ENCODE peak calls at places on chromosomes 11 and 22, in nine cellular contexts. S is body of pancreas, A is esophagus squamous epithelium, M is uterus, Y is tibial nerve, H is HCT116, K is heart left ventricle, J is NB4, W is GM12892. R is an unnamed sample.

GRCh38 chr11:88480217-88480616 is 142.7 kb upstream of the CTSC start:
- DNase-seq in S (no peak), A (no peak), M (peak), Y (no peak), H (no peak), K (peak), J (no peak), W (no peak), R (no peak)

GRCh38 chr22:39663751-39664150 is 93.2 kb downstream of the CACNA1I start:
- DNase-seq in S (no peak), A (no peak), M (no peak), Y (no peak), H (no peak), K (no peak), J (no peak), W (no peak), R (no peak)

GRCh38 chr22:47605441-47605840 is 843.0 kb downstream of the TBC1D22A start:
- DNase-seq in S (no peak), A (no peak), M (no peak), Y (no peak), H (no peak), K (no peak), J (no peak), W (no peak), R (no peak)

GRCh38 chr11:16607675-16608644 is 130.5 kb upstream of the C11orf58 start:
- DNase-seq in S (peak), A (no peak), M (peak), Y (peak), H (no peak), K (peak), J (no peak), W (no peak), R (peak)

GRCh38 chr11:11534981-11535380 is 86.8 kb downstream of the GALNT18 start:
- DNase-seq in S (no peak), A (no peak), M (no peak), Y (no peak), H (no peak), K (no peak), J (no peak), W (no peak), R (no peak)

GRCh38 chr11:44621140-44621681 is 55.7 kb downstream of the CD82 start:
- DNase-seq in S (peak), A (no peak), M (peak), Y (peak), H (peak), K (peak), J (peak), W (peak), R (peak)

GRCh38 chr11:118997627-118998387 is at the start of gene CENATAC:
- DNase-seq in S (peak), A (peak), M (peak), Y (peak), H (peak), K (peak), J (peak), W (peak), R (peak)

GRCh38 chr11:16773981-16774710 is 35.7 kb downstream of the C11orf58 start:
- DNase-seq in S (no peak), A (no peak), M (no peak), Y (no peak), H (no peak), K (no peak), J (no peak), W (no peak), R (no peak)

GRCh38 chr22:41446639-41447434 is at the start of gene TOB2:
- DNase-seq in S (peak), A (peak), M (peak), Y (peak), H (peak), K (peak), J (peak), W (peak), R (peak)

GRCh38 chr11:76524919-76525318 is 80.1 kb downstream of the EMSY start:
- DNase-seq in S (peak), A (no peak), M (no peak), Y (no peak), H (peak), K (peak), J (no peak), W (no peak), R (peak)

GRCh38 chr11:119361056-119361787 is 14.7 kb upstream of the MFRP start:
- DNase-seq in S (peak), A (no peak), M (peak), Y (no peak), H (peak), K (peak), J (peak), W (no peak), R (no peak)

GRCh38 chr11:44687310-44687842 is 39.4 kb upstream of the TSPAN18 start:
- DNase-seq in S (no peak), A (no peak), M (no peak), Y (no peak), H (no peak), K (no peak), J (no peak), W (no peak), R (no peak)

GRCh38 chr11:65575568-65576231 is at the start of gene EHBP1L1:
- DNase-seq in S (peak), A (no peak), M (peak), Y (peak), H (no peak), K (peak), J (peak), W (peak), R (peak)

GRCh38 chr11:67303989-67304411 is 670 bp downstream of the SSH3 start:
- DNase-seq in S (peak), A (no peak), M (peak), Y (no peak), H (no peak), K (peak), J (peak), W (no peak), R (no peak)

GRCh38 chr22:27669798-27670599 is 131.6 kb downstream of the MN1 start:
- DNase-seq in S (no peak), A (no peak), M (no peak), Y (no peak), H (no peak), K (no peak), J (peak), W (no peak), R (peak)

GRCh38 chr11:110298298-110298765 is 1.9 kb upstream of the RDX start:
- DNase-seq in S (peak), A (no peak), M (no peak), Y (no peak), H (no peak), K (no peak), J (no peak), W (no peak), R (peak)

GRCh38 chr22:24040946-24041345 is 29.8 kb downstream of the CABIN1 start:
- DNase-seq in S (no peak), A (no peak), M (no peak), Y (no peak), H (no peak), K (no peak), J (no peak), W (no peak), R (no peak)

GRCh38 chr22:23256986-23257888 is 76.9 kb downstream of the BCR start:
- DNase-seq in S (peak), A (no peak), M (peak), Y (peak), H (no peak), K (peak), J (no peak), W (no peak), R (no peak)

GRCh38 chr11:83583953-83584352 is 297.8 kb upstream of the CCDC90B start:
- DNase-seq in S (no peak), A (no peak), M (no peak), Y (no peak), H (no peak), K (no peak), J (no peak), W (peak), R (no peak)

GRCh38 chr22:24424001-24424900 is 3.1 kb upstream of the ADORA2A start:
- DNase-seq in S (no peak), A (no peak), M (no peak), Y (no peak), H (no peak), K (no peak), J (peak), W (peak), R (peak)

GRCh38 chr11:101686514-101686913 is 102.7 kb upstream of the TRPC6 start:
- DNase-seq in S (no peak), A (no peak), M (no peak), Y (no peak), H (peak), K (no peak), J (no peak), W (no peak), R (no peak)

GRCh38 chr11:119148855-119149370 is at the start of gene ABCG4:
- DNase-seq in S (peak), A (no peak), M (no peak), Y (no peak), H (no peak), K (no peak), J (peak), W (no peak), R (no peak)

GRCh38 chr11:84800755-84801346 is 826.3 kb downstream of the DLG2 start:
- DNase-seq in S (no peak), A (no peak), M (no peak), Y (no peak), H (peak), K (no peak), J (no peak), W (no peak), R (no peak)

GRCh38 chr22:39662677-39663034 is 92.1 kb downstream of the CACNA1I start:
- DNase-seq in S (no peak), A (no peak), M (no peak), Y (no peak), H (no peak), K (no peak), J (no peak), W (no peak), R (no peak)

GRCh38 chr22:23264610-23265388 is 84.5 kb downstream of the BCR start:
- DNase-seq in S (no peak), A (no peak), M (no peak), Y (no peak), H (no peak), K (no peak), J (no peak), W (no peak), R (no peak)

GRCh38 chr11:45811571-45812290 is 6.8 kb downstream of the SLC35C1 start:
- DNase-seq in S (no peak), A (no peak), M (no peak), Y (no peak), H (no peak), K (no peak), J (no peak), W (no peak), R (no peak)

GRCh38 chr22:25409240-25409639 is 155.2 kb upstream of the GRK3 start:
- DNase-seq in S (no peak), A (no peak), M (no peak), Y (no peak), H (no peak), K (peak), J (no peak), W (no peak), R (no peak)

GRCh38 chr11:101127699-101128570 is 1.7 kb downstream of the PGR start:
- DNase-seq in S (peak), A (no peak), M (peak), Y (no peak), H (no peak), K (peak), J (no peak), W (no peak), R (no peak)

GRCh38 chr11:48019230-48019584 is 38.8 kb downstream of the PTPRJ start:
- DNase-seq in S (no peak), A (no peak), M (no peak), Y (no peak), H (no peak), K (no peak), J (peak), W (no peak), R (no peak)
- TF ChIP-seq POLR2A in S (no peak), A (no peak), M (no peak), Y (no peak), H (no peak), K (no peak), J (no peak), W (no peak), R (no peak)

DNA sequence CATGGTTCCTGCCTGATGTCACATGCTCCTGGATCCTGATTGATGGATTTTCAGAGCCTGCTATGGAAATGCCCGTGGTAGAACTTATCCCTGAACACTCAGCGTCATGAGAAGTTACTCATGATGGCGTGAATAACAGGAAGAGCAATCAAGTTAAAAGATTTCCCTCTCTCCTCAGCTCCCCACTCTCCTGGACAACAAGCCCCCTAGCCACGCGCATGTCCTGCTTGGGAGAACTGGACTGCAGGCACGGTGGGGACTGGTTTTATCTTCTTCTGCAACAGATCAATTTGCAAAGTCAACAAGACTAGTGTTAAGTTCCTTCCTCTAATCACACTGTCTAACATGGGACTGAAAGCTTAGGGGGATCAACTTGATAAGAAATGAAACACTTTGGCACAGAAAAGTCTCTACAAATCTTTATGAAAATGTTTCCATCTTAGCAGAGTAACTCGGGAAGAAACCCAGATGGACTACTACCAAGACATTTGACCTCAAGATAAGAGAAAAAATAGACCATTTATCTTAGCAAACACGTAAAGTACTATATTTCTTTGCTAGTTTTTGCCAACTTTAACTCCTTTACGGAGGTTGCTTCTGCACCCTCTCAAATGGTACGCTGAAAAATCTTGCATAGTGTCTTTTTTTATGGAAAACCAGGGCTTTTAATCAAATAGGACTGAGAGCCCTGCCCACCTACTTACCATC is 27.5 kb downstream of the POU2AF1 start:
- DNase-seq in S (no peak), A (no peak), M (no peak), Y (no peak), H (no peak), K (no peak), J (no peak), W (no peak), R (no peak)
- TF ChIP-seq POLR2A in S (no peak), A (no peak), M (no peak), Y (no peak), H (no peak), K (no peak), J (no peak), W (no peak), R (no peak)

GRCh38 chr11:99865951-99866350 is 821.1 kb upstream of the ARHGAP42 start:
- DNase-seq in S (no peak), A (no peak), M (no peak), Y (no peak), H (no peak), K (no peak), J (no peak), W (no peak), R (no peak)
- TF ChIP-seq POLR2A in S (no peak), A (no peak), M (no peak), Y (no peak), H (no peak), K (no peak), J (no peak), W (no peak), R (no peak)

GRCh38 chr11:126345759-126346585 is 9.5 kb upstream of the ST3GAL4 start:
- DNase-seq in S (peak), A (no peak), M (peak), Y (no peak), H (no peak), K (no peak), J (peak), W (no peak), R (peak)
- TF ChIP-seq POLR2A in S (no peak), A (no peak), M (no peak), Y (no peak), H (no peak), K (no peak), J (no peak), W (no peak), R (peak)

GRCh38 chr11:111977141-111978027 is 40.2 kb downstream of the DIXDC1 start:
- DNase-seq in S (peak), A (no peak), M (peak), Y (peak), H (no peak), K (peak), J (no peak), W (peak), R (peak)
- TF ChIP-seq POLR2A in S (peak), A (peak), M (no peak), Y (peak), H (no peak), K (no peak), J (no peak), W (no peak), R (no peak)

DNA sequence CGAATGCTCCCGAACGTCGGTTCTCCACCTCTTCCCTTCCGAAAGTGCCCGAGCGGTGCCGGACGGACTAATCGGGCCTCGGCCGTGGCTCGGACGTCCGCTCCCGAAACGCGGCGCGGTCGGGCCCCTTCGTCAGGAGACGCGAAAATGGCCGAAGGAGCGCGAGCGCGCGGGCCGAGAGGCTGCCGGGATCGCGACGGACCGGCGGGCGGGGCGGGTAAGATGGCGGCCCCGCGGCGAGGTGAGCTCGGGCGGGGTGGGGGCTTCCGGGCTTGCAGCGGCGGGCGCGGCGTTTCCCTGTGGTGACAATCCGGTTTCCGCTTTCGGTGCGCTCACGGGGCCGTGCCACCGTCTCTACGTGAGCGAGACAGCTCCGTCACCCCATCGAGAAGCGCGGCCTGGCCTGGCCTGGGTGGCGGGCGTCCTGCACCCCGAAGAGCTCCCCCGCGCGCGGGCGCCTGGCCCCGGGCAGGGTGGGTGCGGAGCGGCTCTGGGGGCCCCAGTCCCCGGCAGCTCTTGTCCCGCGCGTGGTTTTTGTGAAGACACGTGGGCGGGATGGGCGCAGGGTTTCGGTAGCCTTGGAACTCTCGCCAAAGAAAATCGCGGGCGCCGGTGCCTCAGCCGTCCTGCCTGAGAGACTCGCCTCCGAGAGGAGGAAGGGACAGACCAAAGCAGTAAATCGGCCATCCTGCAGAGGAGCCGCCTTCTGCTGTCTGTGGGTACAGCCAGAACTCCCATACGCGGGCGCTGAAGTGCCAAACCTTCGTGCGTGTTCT is at the start of gene TMEM80:
- DNase-seq in S (peak), A (peak), M (peak), Y (peak), H (peak), K (peak), J (peak), W (no peak), R (peak)
- TF ChIP-seq POLR2A in S (peak), A (peak), M (peak), Y (peak), H (peak), K (no peak), J (peak), W (peak), R (peak)

GRCh38 chr11:36375348-36376314 is 79.5 kb downstream of the PRR5L start:
- DNase-seq in S (no peak), A (no peak), M (no peak), Y (no peak), H (no peak), K (no peak), J (no peak), W (no peak), R (no peak)

GRCh38 chr11:36374726-36375125 is 78.6 kb downstream of the PRR5L start:
- DNase-seq in S (no peak), A (no peak), M (no peak), Y (no peak), H (no peak), K (no peak), J (no peak), W (no peak), R (no peak)

GRCh38 chr11:36376315-36376887 is 80.3 kb downstream of the PRR5L start:
- DNase-seq in S (no peak), A (no peak), M (peak), Y (no peak), H (no peak), K (peak), J (no peak), W (no peak), R (no peak)

GRCh38 chr11:36377759-36378553 is 81.9 kb downstream of the PRR5L start:
- DNase-seq in S (no peak), A (no peak), M (no peak), Y (no peak), H (no peak), K (no peak), J (no peak), W (no peak), R (no peak)

DNA sequence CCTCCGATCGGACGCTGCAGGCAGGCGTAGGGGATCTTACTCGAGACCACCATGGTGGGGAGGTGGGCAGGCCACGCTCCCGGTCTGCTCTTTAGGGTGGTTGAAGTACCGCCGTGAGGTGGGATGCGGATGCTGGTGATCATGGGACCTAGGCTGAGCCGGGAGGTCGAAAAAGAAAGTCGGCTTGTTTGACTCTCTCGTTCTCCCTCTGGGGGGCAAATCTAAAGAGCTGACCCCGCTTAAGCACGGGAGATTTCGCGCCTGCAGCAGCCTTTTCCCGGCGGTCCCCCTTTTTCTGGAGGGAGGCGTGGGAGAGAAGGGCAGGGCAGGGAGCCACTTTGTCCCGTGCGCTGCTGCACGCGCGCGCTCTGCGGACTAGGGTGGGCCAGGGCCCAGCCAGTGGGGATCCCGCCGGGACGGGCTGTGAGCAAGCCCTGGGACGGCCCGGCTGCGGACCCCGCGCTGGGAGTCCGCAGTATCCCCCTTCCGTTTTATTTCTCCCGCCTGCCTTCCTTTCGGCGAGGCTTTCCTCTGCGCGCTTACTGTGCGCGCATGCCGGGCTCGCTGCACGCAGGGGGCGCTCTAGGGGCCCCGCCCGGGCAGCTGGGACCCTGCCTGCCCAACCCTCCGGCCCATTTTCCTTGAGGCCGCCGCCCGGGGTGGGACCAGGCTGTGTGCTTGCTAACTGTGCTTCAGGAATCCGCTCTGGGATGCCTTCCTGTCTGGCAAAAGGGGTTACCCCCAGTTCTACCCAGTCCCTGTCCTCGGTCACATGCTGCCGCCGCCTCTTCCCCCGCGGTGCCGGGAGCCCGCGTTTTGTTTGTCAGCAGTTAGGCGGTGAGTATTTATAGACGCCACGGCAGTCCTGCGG is 81.0 kb downstream of the PRR5L start:
- DNase-seq in S (peak), A (no peak), M (peak), Y (no peak), H (no peak), K (peak), J (no peak), W (peak), R (no peak)
- TF ChIP-seq POLR2A in S (no peak), A (no peak), M (no peak), Y (no peak), H (no peak), K (no peak), J (no peak), W (no peak), R (no peak)